ENCODE peak calls at places on chromosomes 6 and 20, in five cellular contexts. Y is activated naive CD8-positive, alpha-beta T cell treated with anti-CD3 and anti-CD28 coated beads, Interleukin-2, amount 50 U/mL, for 16 hours; P is cerebellum; T is dorsolateral prefrontal cortex; A is ELR. U is an unnamed sample.

GRCh38 chr6:71199796-71200195 is 88.8 kb upstream of the OGFRL1 start:
- DNase-seq in P (no peak), T (no peak), A (no peak), Y (no peak), U (no peak)

GRCh38 chr6:111642463-111643158 is 36.9 kb upstream of the TRAF3IP2 start:
- DNase-seq in Y (no peak), T (no peak), P (peak), A (peak), U (peak)

GRCh38 chr6:22145823-22146379 is 150.9 kb downstream of the PRL start:
- DNase-seq in T (peak), Y (no peak), A (peak), P (peak), U (peak)

GRCh38 chr6:96626749-96627353 is 63.9 kb downstream of the FHL5 start:
- DNase-seq in P (peak), A (peak), Y (no peak), T (no peak), U (peak)

GRCh38 chr6:136160255-136160654 is 89.9 kb downstream of the MTFR2 start:
- DNase-seq in T (no peak), Y (no peak), A (no peak), P (no peak), U (no peak)

GRCh38 chr6:120077489-120077888 is 727.9 kb upstream of the MAN1A1 start:
- DNase-seq in T (no peak), Y (no peak), A (no peak), P (no peak), U (no peak)

GRCh38 chr6:89311853-89312531 is 3.1 kb downstream of the GABRR2 start:
- DNase-seq in T (peak), Y (no peak), P (peak), A (peak), U (no peak)

GRCh38 chr20:62162765-62163484 is 19.4 kb downstream of the SS18L1 start:
- DNase-seq in Y (no peak), T (no peak), A (no peak), P (no peak), U (no peak)

GRCh38 chr20:38649275-38649891 is 47.8 kb downstream of the ARHGAP40 start:
- DNase-seq in P (peak), Y (no peak), A (peak), T (peak), U (peak)

GRCh38 chr6:47407295-47408281 is 70.0 kb upstream of the CD2AP start:
- DNase-seq in P (no peak), A (peak), T (no peak), Y (no peak), U (no peak)

GRCh38 chr20:17856837-17857605 is 111.6 kb downstream of the SNX5 start:
- DNase-seq in Y (no peak), T (no peak), A (peak), P (no peak), U (no peak)

GRCh38 chr6:145245119-145245518 is 490.2 kb downstream of the EPM2A start:
- DNase-seq in P (no peak), A (no peak), Y (no peak), T (no peak), U (no peak)

GRCh38 chr20:45419188-45420091 is 3.5 kb downstream of the PIGT start:
- DNase-seq in A (peak), T (no peak), P (no peak), Y (no peak), U (peak)

GRCh38 chr6:122491915-122492537 is 20.4 kb upstream of the SERINC1 start:
- DNase-seq in Y (peak), A (peak), T (peak), P (peak), U (peak)

GRCh38 chr6:56657364-56657763 is 14.7 kb upstream of the DST start:
- DNase-seq in P (no peak), A (no peak), T (no peak), Y (no peak), U (no peak)

GRCh38 chr6:139539852-139540251 is 165.4 kb upstream of the CITED2 start:
- DNase-seq in A (peak), P (no peak), Y (no peak), T (no peak), U (peak)

U was measured in HCEC 1CT.